ENCODE peak calls at places on chromosomes 6 and 20, in five cellular contexts. Y, R, Z, C and N are unnamed samples.

GRCh38 chr20:44087051-44087856 is 99.7 kb downstream of the JPH2 start:
- DNase-seq in Y (no peak), R (no peak), Z (no peak), C (no peak), N (no peak)

GRCh38 chr6:166775180-166775922 is 148.3 kb upstream of the RPS6KA2 start:
- DNase-seq in Y (peak), R (peak), Z (peak), C (peak), N (peak)

GRCh38 chr20:1838479-1839279 is 56.5 kb upstream of the SIRPA start:
- DNase-seq in Y (peak), R (no peak), Z (no peak), C (peak), N (no peak)

GRCh38 chr6:1917628-1918371 is 308.1 kb downstream of the FOXC1 start:
- DNase-seq in Y (no peak), R (peak), Z (peak), C (no peak), N (peak)

GRCh38 chr6:146543211-146543939 is at the start of gene RAB32:
- DNase-seq in Y (peak), R (no peak), Z (peak), C (no peak), N (peak)

GRCh38 chr6:161073940-161074339 is 82.4 kb downstream of the MAP3K4 start:
- DNase-seq in Y (no peak), R (no peak), Z (no peak), C (no peak), N (no peak)

GRCh38 chr6:40347571-40348011 is 239.6 kb downstream of the LRFN2 start:
- DNase-seq in Y (peak), R (no peak), Z (no peak), C (no peak), N (no peak)

GRCh38 chr6:164753517-164753916 is 555.9 kb downstream of the C6orf118 start:
- DNase-seq in Y (no peak), R (no peak), Z (no peak), C (no peak), N (peak)

GRCh38 chr20:26208296-26209091 is 511.8 kb upstream of the ZNF337 start:
- DNase-seq in Y (peak), R (peak), Z (no peak), C (no peak), N (no peak)